ENCODE peak calls at places on chromosome 19, in four cellular contexts. U is GM12878, B is A549, M is HepG2. E is an unnamed sample.

GRCh38 chr19:17968376-17968775 is 1.5 kb downstream of the KCNN1 start:
- DNase-seq in M (no peak), B (no peak), U (no peak), E (no peak)

GRCh38 chr19:4803736-4804695 is 12.5 kb downstream of the FEM1A start:
- DNase-seq in U (no peak), B (peak; percentile 52), M (peak; percentile 66), E (peak; percentile 95)

GRCh38 chr19:23774156-23774971 is 15.7 kb upstream of the ZNF681 start:
- DNase-seq in B (no peak), M (no peak), U (no peak), E (no peak)

GRCh38 chr19:32886241-32886640 is 16.7 kb upstream of the SLC7A9 start:
- DNase-seq in U (no peak), B (no peak), M (no peak), E (no peak)

GRCh38 chr19:51970718-51971117 is 15.9 kb downstream of the ZNF350 start:
- DNase-seq in M (no peak), U (no peak), B (no peak), E (no peak)

GRCh38 chr19:14516048-14516534 is 2.1 kb downstream of the DNAJB1 start:
- DNase-seq in U (no peak), B (no peak), M (no peak), E (peak; percentile 22)

GRCh38 chr19:15251749-15252397 is 19.6 kb upstream of the EPHX3 start:
- DNase-seq in M (peak; percentile 40), B (peak; percentile 55), U (no peak), E (peak; percentile 93)

GRCh38 chr19:7595466-7596133 is at the start of gene CAMSAP3:
- DNase-seq in U (no peak), M (peak; percentile 64), B (no peak), E (peak; percentile 89)

GRCh38 chr19:28514166-28514565 is 698.8 kb downstream of the UQCRFS1 start:
- DNase-seq in B (no peak), M (no peak), U (no peak), E (no peak)

GRCh38 chr19:6125571-6125989 is 9.9 kb upstream of the ACSBG2 start:
- DNase-seq in B (peak; percentile 83), U (peak; percentile 40), M (peak; percentile 75), E (peak; percentile 90)

GRCh38 chr19:7355151-7355845 is 6.6 kb downstream of the ARHGEF18 start:
- DNase-seq in U (no peak), M (no peak), B (no peak), E (no peak)

GRCh38 chr19:6084821-6085220 is 25.5 kb downstream of the RFX2 start:
- DNase-seq in U (no peak), M (no peak), B (no peak), E (no peak)

GRCh38 chr19:27746691-27747380 is 1466.1 kb downstream of the UQCRFS1 start:
- DNase-seq in B (peak; percentile 33), M (no peak), U (no peak), E (peak; percentile 77)

GRCh38 chr19:19211499-19212432 is at the start of gene NCAN:
- DNase-seq in U (no peak), M (no peak), B (no peak), E (peak; percentile 84)

DNA sequence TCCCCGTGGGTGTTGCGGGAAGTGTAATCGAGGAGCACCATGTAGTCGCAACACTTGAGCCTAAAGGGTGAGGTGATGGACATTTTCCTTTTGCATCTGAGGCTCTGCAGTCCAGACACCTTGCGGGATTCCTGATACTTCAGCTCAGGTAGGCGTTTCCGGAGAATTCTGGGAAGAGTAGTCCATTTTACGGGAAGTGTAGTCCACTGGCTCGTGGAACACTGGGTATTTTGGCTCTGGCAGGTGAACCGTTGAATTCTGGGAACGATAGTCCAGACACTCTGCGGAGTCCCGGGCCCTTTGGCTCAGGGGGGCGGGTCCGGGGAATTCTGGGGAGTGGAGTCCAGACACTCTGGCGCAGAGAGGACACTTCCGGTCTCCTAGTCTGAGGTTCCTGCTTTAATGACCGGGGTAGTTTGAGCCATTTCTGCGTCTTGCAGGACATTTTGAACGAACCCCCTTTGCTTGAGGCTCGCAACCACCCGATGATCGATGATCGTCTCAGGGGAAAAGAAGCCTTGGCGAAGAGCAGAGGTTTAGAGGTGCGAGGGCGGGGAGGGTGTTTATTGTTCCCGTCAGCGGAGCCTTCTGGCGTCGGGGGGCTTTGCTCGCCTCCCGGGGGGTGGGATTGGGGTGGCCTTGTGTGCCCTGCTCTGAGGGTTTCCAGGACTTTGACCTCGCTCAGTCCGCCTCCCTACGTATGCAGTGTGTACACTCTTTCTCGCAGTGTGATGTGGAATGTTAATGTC is at the start of gene ZNF223:
- DNase-seq in M (peak; percentile 94), U (peak; percentile 69), B (peak; percentile 96), E (peak; percentile 99)
- TF ChIP-seq REST in M (no peak), U (no peak), B (no peak), E (no peak)

GRCh38 chr19:46791944-46792343 is 3.5 kb upstream of the SLC1A5 start:
- DNase-seq in U (no peak), M (no peak), B (no peak), E (no peak)
- H3K4me2 ChIP-seq in U (no peak overlapping the region), M (peak overlapping the region; percentile 2), B (peak overlapping the region; percentile 59), E (no peak overlapping the region)

GRCh38 chr19:45882652-45883585 is 3.0 kb downstream of the IRF2BP1 start:
- DNase-seq in B (peak; percentile 97), M (peak; percentile 93), U (peak; percentile 70), E (peak; percentile 96)

GRCh38 chr19:45883586-45883880 is 2.4 kb downstream of the IRF2BP1 start:
- DNase-seq in M (no peak), B (no peak), U (no peak), E (no peak)

GRCh38 chr19:45881909-45882528 is 3.9 kb downstream of the IRF2BP1 start:
- DNase-seq in B (no peak), U (no peak), M (peak; percentile 84), E (peak; percentile 76)

GRCh38 chr19:45879971-45880370 is 6.0 kb downstream of the IRF2BP1 start:
- DNase-seq in M (no peak), U (no peak), B (no peak), E (no peak)

GRCh38 chr19:45881082-45881908 is 4.6 kb downstream of the IRF2BP1 start:
- DNase-seq in B (no peak), M (no peak), U (no peak), E (no peak)
- TF ChIP-seq CTCF in B (no peak), M (no peak), U (no peak), E (no peak)

GRCh38 chr19:10193666-10194499 is 870 bp downstream of the DNMT1 start:
- DNase-seq in M (peak; percentile 13), U (no peak), B (peak; percentile 6), E (peak; percentile 65)
- TF ChIP-seq REST in M (no peak), U (no peak), B (no peak), E (no peak)

DNA sequence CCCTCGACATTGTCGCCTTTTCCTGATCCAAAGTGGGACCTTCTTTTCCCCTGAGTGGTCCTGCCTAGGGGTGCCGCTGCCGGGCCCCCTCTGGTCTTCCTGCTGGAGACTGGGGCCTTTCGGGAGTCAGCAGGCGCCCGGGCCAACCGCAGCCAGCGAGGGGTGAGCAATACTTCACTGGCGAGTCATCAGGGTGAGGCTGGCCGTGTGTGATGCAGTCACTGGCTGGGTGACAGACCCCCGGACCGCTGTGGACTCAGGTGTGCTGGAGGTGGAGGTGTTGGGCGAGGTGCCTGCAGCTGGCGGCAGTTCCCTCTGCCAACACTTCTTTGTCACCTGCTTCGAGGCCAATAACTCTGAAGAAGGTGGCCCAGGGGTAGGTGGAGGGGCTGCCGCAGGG is 1.5 kb upstream of the CGB5 start:
- DNase-seq in M (no peak), U (no peak), B (peak; percentile 35), E (no peak)
- H3K4me2 ChIP-seq in M (no peak overlapping the region), U (no peak overlapping the region), B (peak overlapping the region; percentile 24), E (no peak overlapping the region)